ENCODE peak calls at places on chromosome 6, in five cellular contexts. Q, T, I, P and X are unnamed samples. For H3K4me1 and H3K27me3, the result is how much of the 10 kb centered on the place peaks cover.

GRCh38 chr6:143405381-143406154 is 44.9 kb downstream of the ADAT2 start:
- DNase-seq in Q (no peak), T (no peak), I (no peak), P (no peak), X (no peak)

GRCh38 chr6:135941275-135941674 is 89.8 kb downstream of the PDE7B start:
- DNase-seq in Q (no peak), T (no peak), I (no peak), P (peak), X (no peak)

GRCh38 chr6:89667872-89668556 is 29.5 kb upstream of the LYRM2 start:
- DNase-seq in Q (no peak), T (no peak), I (no peak), P (peak), X (no peak)

GRCh38 chr6:108497883-108498282 is 62.8 kb upstream of the FOXO3 start:
- DNase-seq in Q (no peak), T (peak), I (peak), P (peak), X (peak)

GRCh38 chr6:32462609-32463008 is 22.9 kb downstream of the HLA-DRA start:
- DNase-seq in Q (no peak), T (peak), I (no peak), P (peak), X (no peak)

GRCh38 chr6:56399672-56400263 is 152.4 kb upstream of the COL21A1 start:
- DNase-seq in Q (no peak), T (no peak), I (no peak), P (no peak), X (no peak)

GRCh38 chr6:29790626-29791025 is 37.0 kb upstream of the HLA-G start:
- DNase-seq in Q (no peak), T (no peak), I (no peak), P (no peak), X (no peak)

GRCh38 chr6:112906737-112907136 is 559.6 kb downstream of the RFPL4B start:
- DNase-seq in Q (peak), T (no peak), I (no peak), P (peak), X (peak)

GRCh38 chr6:39056681-39057080 is 8.1 kb downstream of the GLP1R start:
- DNase-seq in Q (no peak), T (no peak), I (no peak), P (no peak), X (no peak)

GRCh38 chr6:113870917-113871316 is 13.8 kb downstream of the MARCKS start:
- DNase-seq in Q (no peak), T (no peak), I (no peak), P (no peak), X (no peak)

GRCh38 chr6:139713416-139713815 is 339.0 kb upstream of the CITED2 start:
- DNase-seq in Q (no peak), T (no peak), I (no peak), P (no peak), X (no peak)
- H3K4me1 ChIP-seq in Q (under half), T (under half), I (under half), P (under half), X (under half)

GRCh38 chr6:166862287-166862977 is 93.9 kb downstream of the RNASET2 start:
- DNase-seq in Q (peak), T (peak), I (peak), P (peak), X (peak)
- H3K27me3 ChIP-seq in Q (under half), T (under half), I (under half), P (half or more), X (under half)

GRCh38 chr6:24972551-24972950 is 36.8 kb upstream of the RIPOR2 start:
- DNase-seq in Q (no peak), T (no peak), I (no peak), P (no peak), X (no peak)

GRCh38 chr6:24974182-24975171 is 38.7 kb upstream of the RIPOR2 start:
- DNase-seq in Q (no peak), T (no peak), I (no peak), P (no peak), X (no peak)

GRCh38 chr6:24968711-24969110 is 33.0 kb upstream of the RIPOR2 start:
- DNase-seq in Q (no peak), T (no peak), I (no peak), P (no peak), X (no peak)

GRCh38 chr6:24971067-24971466 is 35.3 kb upstream of the RIPOR2 start:
- DNase-seq in Q (no peak), T (no peak), I (no peak), P (no peak), X (no peak)

GRCh38 chr6:24969343-24969860 is 33.6 kb upstream of the RIPOR2 start:
- DNase-seq in Q (no peak), T (no peak), I (no peak), P (no peak), X (no peak)
- H3K4me1 ChIP-seq in Q (under half), T (under half), I (under half), P (under half), X (under half)

DNA sequence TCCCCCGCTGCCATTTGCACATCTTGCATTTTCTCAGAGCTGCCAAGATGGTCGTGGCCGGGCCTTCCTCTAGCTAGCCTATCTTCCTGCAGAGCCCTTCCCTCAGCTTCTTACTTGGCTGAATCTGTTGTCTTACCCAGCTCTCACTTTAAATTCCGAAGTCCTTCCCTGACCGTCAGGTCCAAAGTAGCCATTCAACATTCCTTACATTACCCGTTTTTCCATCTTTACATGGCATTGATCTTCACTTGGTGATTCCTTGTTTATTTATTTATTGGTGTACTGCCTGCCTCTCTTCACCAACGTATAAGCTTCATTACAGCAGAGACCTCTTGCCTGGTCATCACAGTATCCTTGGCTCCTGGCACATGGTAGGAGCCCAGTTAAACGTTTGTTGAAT is 137.4 kb upstream of the ESR1 start:
- DNase-seq in Q (no peak), T (no peak), I (no peak), P (no peak), X (no peak)
- H3K27me3 ChIP-seq in Q (under half), T (under half), I (under half), P (under half), X (under half)

GRCh38 chr6:125809771-125810315 is 19.1 kb downstream of the NCOA7 start:
- DNase-seq in Q (no peak), T (no peak), I (no peak), P (no peak), X (no peak)
- H3K4me1 ChIP-seq in Q (under half), T (under half), I (under half), P (under half), X (under half)